ENCODE peak calls at places on chromosomes 2 and 18, in four cellular contexts. Z, E, K and I are unnamed samples.

GRCh38 chr2:220279840-220280239 is 652.4 kb downstream of the SLC4A3 start:
- DNase-seq in K (no peak), E (no peak), Z (no peak), I (no peak)

GRCh38 chr2:160459543-160460332 is 33.9 kb downstream of the RBMS1 start:
- DNase-seq in Z (no peak), E (no peak), K (no peak), I (no peak)

GRCh38 chr2:233857511-233858118 is 3.3 kb upstream of the HJURP start:
- DNase-seq in K (peak), E (no peak), Z (no peak), I (no peak)

GRCh38 chr2:206422493-206422892 is 20.8 kb upstream of the ADAM23 start:
- DNase-seq in E (no peak), K (no peak), Z (no peak), I (no peak)

GRCh38 chr2:38660282-38660681 is 5.6 kb upstream of the GALM start:
- DNase-seq in E (no peak), Z (no peak), K (no peak), I (no peak)

GRCh38 chr2:192194065-192194865 is 468 bp downstream of the TMEFF2 start:
- DNase-seq in K (no peak), E (no peak), Z (peak), I (no peak)

GRCh38 chr2:189876271-189876670 is 92.0 kb downstream of the PMS1 start:
- DNase-seq in E (no peak), Z (no peak), K (peak), I (no peak)

GRCh38 chr18:72867721-72868665 is at the start of gene NETO1:
- DNase-seq in E (no peak), K (no peak), Z (no peak), I (no peak)

GRCh38 chr2:237864940-237865622 is 5.7 kb downstream of the RAMP1 start:
- DNase-seq in K (no peak), E (no peak), Z (peak), I (no peak)

GRCh38 chr2:199315299-199316179 is 142.2 kb downstream of the SATB2 start:
- DNase-seq in E (no peak), Z (no peak), K (peak), I (no peak)

GRCh38 chr18:37258819-37259218 is 306.8 kb downstream of the CELF4 start:
- DNase-seq in Z (no peak), K (no peak), E (no peak), I (no peak)

GRCh38 chr2:133312335-133312734 is 255.9 kb downstream of the NCKAP5 start:
- DNase-seq in E (no peak), Z (no peak), K (no peak), I (no peak)

GRCh38 chr2:1170241-1170640 is 219.6 kb downstream of the SNTG2 start:
- DNase-seq in E (no peak), K (no peak), Z (no peak), I (no peak)

GRCh38 chr2:232292395-232293154 is 86.0 kb upstream of the ALPP start:
- DNase-seq in Z (no peak), E (peak), K (peak), I (no peak)

GRCh38 chr2:43426305-43427031 is 169.4 kb downstream of the THADA start:
- DNase-seq in Z (peak), K (peak), E (peak), I (no peak)

GRCh38 chr18:42614619-42615293 is 500.7 kb downstream of the RIT2 start:
- DNase-seq in E (no peak), Z (no peak), K (no peak), I (no peak)

GRCh38 chr18:58980991-58981390 is 116.3 kb downstream of the ZNF532 start:
- DNase-seq in K (no peak), E (no peak), Z (no peak), I (no peak)

GRCh38 chr2:126658910-126659613 is 3.1 kb downstream of the GYPC start:
- DNase-seq in E (no peak), Z (peak), K (peak), I (peak)

GRCh38 chr2:231545105-231545902 is 15.1 kb upstream of the NMUR1 start:
- DNase-seq in E (no peak), Z (no peak), K (peak), I (no peak)

GRCh38 chr2:147366281-147366680 is 478.5 kb upstream of the ACVR2A start:
- DNase-seq in E (no peak), Z (no peak), K (no peak), I (no peak)

GRCh38 chr2:39664898-39665591 is 672 bp upstream of the TMEM178A start:
- DNase-seq in E (no peak), Z (no peak), K (no peak), I (no peak)

GRCh38 chr18:79204889-79205807 is 136.0 kb downstream of the ATP9B start:
- DNase-seq in E (no peak), K (peak), Z (no peak), I (no peak)

GRCh38 chr18:79206444-79206843 is 137.2 kb downstream of the ATP9B start:
- DNase-seq in E (no peak), Z (no peak), K (no peak), I (no peak)

GRCh38 chr18:79211844-79212243 is 142.7 kb downstream of the ATP9B start:
- DNase-seq in K (peak), E (no peak), Z (no peak), I (no peak)

GRCh38 chr18:79208882-79209281 is 139.7 kb downstream of the ATP9B start:
- DNase-seq in K (no peak), E (no peak), Z (no peak), I (no peak)

DNA sequence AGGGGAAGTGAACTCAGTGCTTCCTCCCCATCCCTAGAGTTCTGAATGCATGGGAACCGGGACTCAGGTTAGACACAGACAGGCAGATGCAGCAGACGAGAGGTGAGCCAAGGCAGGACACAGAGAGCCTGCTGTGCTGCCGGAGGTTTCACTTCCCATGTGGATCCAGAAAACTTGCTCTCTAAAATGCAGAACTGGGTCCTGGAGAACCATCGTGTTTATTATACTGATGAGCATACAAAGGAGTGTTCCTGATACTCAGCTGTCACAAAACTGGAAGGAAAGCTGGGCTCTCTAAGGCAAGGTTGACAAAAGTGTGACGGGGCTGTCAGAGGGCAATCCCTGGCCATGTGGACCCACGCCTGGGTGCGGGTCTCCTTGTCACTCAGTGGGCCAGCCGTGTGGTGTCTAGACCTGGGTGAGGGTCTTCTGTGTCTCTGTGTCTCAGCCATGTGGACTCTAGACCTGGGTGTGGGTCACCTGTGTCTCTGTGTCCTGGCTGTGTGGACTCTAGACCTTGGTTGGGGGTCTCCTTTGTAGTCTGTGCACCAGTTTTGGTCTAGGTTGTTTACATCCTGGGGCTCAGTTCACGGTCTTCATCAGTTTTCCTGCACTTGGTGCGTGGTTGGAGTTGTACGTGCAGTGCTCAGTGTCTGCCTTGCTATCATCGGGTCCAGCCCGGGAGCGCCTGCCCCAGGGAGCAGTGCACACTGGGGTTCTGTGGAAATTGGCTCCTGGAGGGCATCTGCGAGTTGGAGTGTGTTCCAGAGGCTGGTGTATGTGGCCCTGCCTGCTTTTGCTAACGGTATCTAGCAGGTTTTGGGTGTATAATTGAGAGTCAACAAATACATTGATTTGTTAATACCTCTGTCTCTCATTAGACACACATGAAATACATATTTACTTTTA is 141.1 kb downstream of the ATP9B start:
- DNase-seq in E (no peak), K (no peak), Z (no peak), I (no peak)
- TF ChIP-seq POLR2A in E (no peak), K (no peak), Z (no peak), I (no peak)

GRCh38 chr2:105873721-105874120 is 129.0 kb downstream of the NCK2 start:
- DNase-seq in Z (no peak), E (no peak), K (peak), I (no peak)
- TF ChIP-seq POLR2A in Z (no peak), E (no peak), K (no peak), I (no peak)

GRCh38 chr2:28680657-28681056 is 71.0 kb upstream of the PPP1CB start:
- DNase-seq in K (no peak), Z (no peak), E (no peak), I (no peak)

GRCh38 chr2:28678944-28679343 is 72.7 kb upstream of the PPP1CB start:
- DNase-seq in Z (no peak), E (no peak), K (no peak), I (no peak)

GRCh38 chr2:28684142-28684858 is 67.3 kb upstream of the PPP1CB start:
- DNase-seq in E (no peak), Z (no peak), K (no peak), I (no peak)

GRCh38 chr2:28683100-28683706 is 68.4 kb upstream of the PPP1CB start:
- DNase-seq in K (no peak), E (peak), Z (peak), I (no peak)

GRCh38 chr2:28681216-28681981 is 70.2 kb upstream of the PPP1CB start:
- DNase-seq in K (no peak), Z (no peak), E (no peak), I (no peak)
- TF ChIP-seq POLR2A in K (no peak), Z (no peak), E (no peak), I (no peak)

GRCh38 chr2:241358470-241358869 is 2.4 kb downstream of the FARP2 start:
- DNase-seq in Z (no peak), K (peak), E (no peak), I (no peak)

GRCh38 chr2:241354668-241355658 is 1.1 kb upstream of the FARP2 start:
- DNase-seq in E (peak), Z (peak), K (peak), I (peak)

GRCh38 chr2:241357531-241357930 is 1.4 kb downstream of the FARP2 start:
- DNase-seq in K (peak), E (no peak), Z (no peak), I (no peak)

GRCh38 chr2:241356871-241357260 is 781 bp downstream of the FARP2 start:
- DNase-seq in K (peak), E (no peak), Z (no peak), I (no peak)

DNA sequence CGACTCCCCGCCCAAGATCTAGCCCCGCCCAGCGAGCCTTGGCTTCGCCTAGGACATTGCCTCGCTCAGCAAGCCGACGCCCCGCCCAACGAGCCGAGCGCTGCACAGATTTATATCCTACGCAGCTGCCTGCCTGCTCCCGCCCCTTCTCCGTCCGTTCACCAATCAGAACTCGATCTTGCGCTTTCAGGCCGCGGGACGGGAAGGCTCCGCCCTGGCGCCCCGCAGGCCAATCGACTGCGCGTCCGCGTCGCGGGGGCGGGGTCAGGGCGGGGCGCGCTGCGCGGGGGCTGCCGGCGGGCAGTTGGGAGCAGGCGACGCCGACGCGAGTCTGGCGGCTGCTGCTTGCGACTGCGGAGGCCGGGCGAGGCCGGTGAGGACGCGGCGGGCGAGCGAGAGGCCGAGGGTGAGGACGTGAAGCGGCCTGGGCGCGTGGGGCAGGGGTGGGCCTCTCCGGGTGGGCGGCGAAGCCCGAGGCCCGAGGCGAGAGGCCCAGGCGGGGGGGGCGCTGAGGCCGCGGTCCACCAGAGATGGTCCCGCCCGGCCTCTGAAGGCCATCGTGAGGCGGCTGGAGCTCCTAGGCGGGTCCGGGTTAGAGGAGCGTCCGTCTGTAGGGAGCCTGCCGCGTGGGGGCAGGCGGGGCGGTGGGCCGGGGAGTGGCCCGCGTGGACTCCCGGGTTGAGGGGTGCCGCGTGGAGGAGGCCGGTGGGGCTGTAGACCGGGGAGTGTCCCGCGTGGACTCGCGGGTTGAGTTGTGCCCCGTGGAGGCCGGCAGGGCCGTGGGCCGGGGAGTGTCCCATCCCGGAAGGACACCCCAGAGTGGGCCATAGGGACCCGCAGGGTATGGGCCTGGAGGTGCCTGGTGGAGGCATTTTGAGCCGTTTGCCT is at the start of gene FARP2:
- DNase-seq in Z (peak), K (peak), E (peak), I (peak)
- TF ChIP-seq POLR2A in Z (no peak), K (peak), E (no peak), I (no peak)

GRCh38 chr2:216015722-216016464 is 2.5 kb upstream of the MREG start:
- DNase-seq in K (peak), E (no peak), Z (no peak), I (no peak)
- TF ChIP-seq POLR2A in K (no peak), E (no peak), Z (no peak), I (no peak)

GRCh38 chr18:30328839-30329238 is 713.7 kb downstream of the DSC3 start:
- DNase-seq in E (peak), K (no peak), Z (no peak), I (no peak)
- TF ChIP-seq POLR2A in E (no peak), K (no peak), Z (no peak), I (no peak)